ENCODE peak calls at places on chromosomes 6 and 20, in nine cellular contexts. One of them, this sample, is unnamed.

GRCh38 chr20:58459058-58459743 is 56.0 kb downstream of the APCDD1L start:
- DNase-seq in body of pancreas: no peak
- DNase-seq in heart left ventricle: no peak
- DNase-seq in prostate gland: no peak
- DNase-seq in mesendoderm: no peak
- DNase-seq in uterus: no peak
- DNase-seq in Peyer's patch: no peak
- DNase-seq in psoas muscle: no peak
- DNase-seq in cardiac muscle cell: no peak
- DNase-seq in this sample: no peak

GRCh38 chr6:115896538-115897129 is 164.1 kb downstream of the FRK start:
- DNase-seq in body of pancreas: no peak
- DNase-seq in heart left ventricle: no peak
- DNase-seq in prostate gland: no peak
- DNase-seq in mesendoderm: peak; percentile 29
- DNase-seq in uterus: no peak
- DNase-seq in Peyer's patch: no peak
- DNase-seq in psoas muscle: no peak
- DNase-seq in cardiac muscle cell: peak; percentile 49
- DNase-seq in this sample: peak; percentile 25

GRCh38 chr20:38635721-38636285 is 34.2 kb downstream of the ARHGAP40 start:
- DNase-seq in body of pancreas: no peak
- DNase-seq in heart left ventricle: no peak
- DNase-seq in prostate gland: no peak
- DNase-seq in mesendoderm: no peak
- DNase-seq in uterus: no peak
- DNase-seq in Peyer's patch: no peak
- DNase-seq in psoas muscle: no peak
- DNase-seq in cardiac muscle cell: no peak
- DNase-seq in this sample: no peak

GRCh38 chr6:146312606-146313005 is 231.0 kb upstream of the RAB32 start:
- DNase-seq in body of pancreas: no peak
- DNase-seq in heart left ventricle: no peak
- DNase-seq in prostate gland: no peak
- DNase-seq in mesendoderm: no peak
- DNase-seq in uterus: no peak
- DNase-seq in Peyer's patch: no peak
- DNase-seq in psoas muscle: no peak
- DNase-seq in cardiac muscle cell: no peak
- DNase-seq in this sample: no peak

GRCh38 chr6:56517155-56517745 is 125.4 kb downstream of the DST start:
- DNase-seq in body of pancreas: no peak
- DNase-seq in heart left ventricle: no peak
- DNase-seq in prostate gland: no peak
- DNase-seq in mesendoderm: no peak
- DNase-seq in uterus: no peak
- DNase-seq in Peyer's patch: no peak
- DNase-seq in psoas muscle: no peak
- DNase-seq in cardiac muscle cell: no peak
- DNase-seq in this sample: no peak

GRCh38 chr6:170522565-170523183 is 30.4 kb downstream of the PSMB1 start:
- DNase-seq in body of pancreas: no peak
- DNase-seq in heart left ventricle: no peak
- DNase-seq in prostate gland: no peak
- DNase-seq in mesendoderm: peak; percentile 51
- DNase-seq in uterus: no peak
- DNase-seq in Peyer's patch: no peak
- DNase-seq in psoas muscle: no peak
- DNase-seq in cardiac muscle cell: peak; percentile 54
- DNase-seq in this sample: no peak

GRCh38 chr20:32707691-32708581 is 34.2 kb upstream of the C20orf203 start:
- DNase-seq in body of pancreas: no peak
- DNase-seq in heart left ventricle: no peak
- DNase-seq in prostate gland: no peak
- DNase-seq in mesendoderm: no peak
- DNase-seq in uterus: no peak
- DNase-seq in Peyer's patch: no peak
- DNase-seq in psoas muscle: no peak
- DNase-seq in cardiac muscle cell: no peak
- DNase-seq in this sample: no peak

GRCh38 chr6:138403324-138403800 is 661 bp upstream of the HEBP2 start:
- DNase-seq in body of pancreas: peak; percentile 43
- DNase-seq in heart left ventricle: peak; percentile 53
- DNase-seq in prostate gland: no peak
- DNase-seq in mesendoderm: peak; percentile 53
- DNase-seq in uterus: peak; percentile 30
- DNase-seq in Peyer's patch: peak; percentile 71
- DNase-seq in psoas muscle: peak; percentile 74
- DNase-seq in cardiac muscle cell: peak; percentile 37
- DNase-seq in this sample: no peak

GRCh38 chr6:35034411-35035171 is 106.5 kb downstream of the TCP11 start:
- DNase-seq in body of pancreas: peak; percentile 75
- DNase-seq in heart left ventricle: peak; percentile 63
- DNase-seq in prostate gland: peak; percentile 41
- DNase-seq in mesendoderm: peak; percentile 49
- DNase-seq in uterus: peak; percentile 50
- DNase-seq in Peyer's patch: peak; percentile 80
- DNase-seq in psoas muscle: peak; percentile 70
- DNase-seq in cardiac muscle cell: no peak
- DNase-seq in this sample: no peak

GRCh38 chr6:80333342-80333741 is 226.9 kb downstream of the BCKDHB start:
- DNase-seq in body of pancreas: no peak
- DNase-seq in heart left ventricle: no peak
- DNase-seq in prostate gland: no peak
- DNase-seq in mesendoderm: no peak
- DNase-seq in uterus: no peak
- DNase-seq in Peyer's patch: no peak
- DNase-seq in psoas muscle: no peak
- DNase-seq in cardiac muscle cell: no peak
- DNase-seq in this sample: no peak

GRCh38 chr6:80335061-80335660 is 228.7 kb downstream of the BCKDHB start:
- DNase-seq in body of pancreas: no peak
- DNase-seq in heart left ventricle: no peak
- DNase-seq in prostate gland: no peak
- DNase-seq in mesendoderm: no peak
- DNase-seq in uterus: no peak
- DNase-seq in Peyer's patch: no peak
- DNase-seq in psoas muscle: no peak
- DNase-seq in cardiac muscle cell: no peak
- DNase-seq in this sample: no peak

GRCh38 chr6:80329496-80329895 is 223.0 kb downstream of the BCKDHB start:
- DNase-seq in body of pancreas: no peak
- DNase-seq in heart left ventricle: no peak
- DNase-seq in prostate gland: no peak
- DNase-seq in mesendoderm: no peak
- DNase-seq in uterus: no peak
- DNase-seq in Peyer's patch: no peak
- DNase-seq in psoas muscle: no peak
- DNase-seq in cardiac muscle cell: no peak
- DNase-seq in this sample: no peak

GRCh38 chr6:80331522-80331921 is 225.1 kb downstream of the BCKDHB start:
- DNase-seq in body of pancreas: no peak
- DNase-seq in heart left ventricle: no peak
- DNase-seq in prostate gland: no peak
- DNase-seq in mesendoderm: no peak
- DNase-seq in uterus: no peak
- DNase-seq in Peyer's patch: no peak
- DNase-seq in psoas muscle: no peak
- DNase-seq in cardiac muscle cell: no peak
- DNase-seq in this sample: no peak

DNA sequence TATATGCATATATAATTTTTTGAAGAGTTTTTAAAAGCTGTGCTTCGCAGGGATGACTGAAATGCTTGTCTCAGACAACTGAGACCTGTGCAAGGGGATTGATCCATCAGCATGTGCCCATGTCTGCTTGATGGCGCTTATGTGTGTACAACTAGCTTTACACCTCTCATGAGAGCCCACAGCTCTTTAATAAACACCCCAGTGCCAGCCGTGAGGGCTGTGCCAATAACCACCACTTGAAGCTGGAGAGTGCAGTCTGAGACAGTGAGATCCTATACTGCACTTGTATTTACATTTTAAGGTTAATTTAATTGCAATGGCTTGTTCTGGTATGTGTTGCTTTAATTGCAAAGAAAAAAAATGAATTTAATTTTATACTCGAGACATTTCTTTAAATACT is 225.5 kb downstream of the BCKDHB start:
- DNase-seq in body of pancreas: no peak
- DNase-seq in heart left ventricle: no peak
- DNase-seq in prostate gland: no peak
- DNase-seq in mesendoderm: no peak
- DNase-seq in uterus: no peak
- DNase-seq in Peyer's patch: no peak
- DNase-seq in psoas muscle: no peak
- DNase-seq in cardiac muscle cell: no peak
- DNase-seq in this sample: no peak
- H3K4me1 ChIP-seq in body of pancreas: no peaks in the 10 kb centered on the region
- H3K4me1 ChIP-seq in heart left ventricle: no peaks in the 10 kb centered on the region
- H3K4me1 ChIP-seq in prostate gland: no peaks in the 10 kb centered on the region
- H3K4me1 ChIP-seq in mesendoderm: peaks cover 2% of the 10 kb centered on the region
- H3K4me1 ChIP-seq in uterus: no peaks in the 10 kb centered on the region
- H3K4me1 ChIP-seq in Peyer's patch: no peaks in the 10 kb centered on the region
- H3K4me1 ChIP-seq in psoas muscle: peaks cover 23% of the 10 kb centered on the region
- H3K4me1 ChIP-seq in cardiac muscle cell: peaks cover 44% of the 10 kb centered on the region
- H3K4me1 ChIP-seq in this sample: no peaks in the 10 kb centered on the region

DNA sequence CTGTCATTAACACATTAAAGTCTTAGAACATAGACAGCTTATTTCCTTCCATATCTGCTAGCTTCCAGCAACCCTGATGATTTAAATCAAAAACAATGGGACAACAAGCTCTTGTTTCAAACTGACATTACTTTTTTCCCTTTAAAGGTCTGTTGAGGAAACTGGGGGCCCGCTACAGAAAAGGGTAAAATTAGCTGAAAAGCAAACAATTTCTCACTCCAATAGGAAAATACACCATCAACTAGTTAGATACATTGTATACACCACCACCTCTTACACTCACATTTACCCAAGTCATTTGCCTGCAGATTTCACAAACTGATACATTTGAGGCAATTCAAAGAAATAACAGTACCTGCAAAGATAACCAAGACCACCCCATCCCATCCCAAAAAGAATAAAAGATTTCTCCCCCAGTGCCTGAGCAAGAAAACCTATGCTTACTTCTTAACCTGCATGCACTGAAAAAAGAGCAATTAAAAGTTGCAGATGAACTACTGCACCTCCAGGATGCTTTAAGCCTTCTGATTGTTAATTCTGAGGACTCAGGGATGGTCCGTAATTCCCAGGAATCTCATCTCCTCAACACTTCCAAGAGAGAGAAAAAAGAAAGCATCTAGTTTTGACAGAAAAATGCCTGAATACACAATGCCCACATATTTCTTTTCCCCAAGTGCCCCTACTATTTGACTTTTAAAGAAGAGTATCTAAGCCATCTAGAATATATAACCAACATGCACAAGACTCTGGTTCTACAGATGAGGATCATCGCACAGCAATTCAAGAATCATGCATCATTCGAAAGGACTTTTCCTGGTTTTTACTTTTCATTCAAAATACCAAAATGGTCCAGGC is 5.6 kb downstream of the ZMYND8 start:
- DNase-seq in body of pancreas: no peak
- DNase-seq in heart left ventricle: no peak
- DNase-seq in prostate gland: no peak
- DNase-seq in mesendoderm: no peak
- DNase-seq in uterus: no peak
- DNase-seq in Peyer's patch: no peak
- DNase-seq in psoas muscle: no peak
- DNase-seq in cardiac muscle cell: no peak
- DNase-seq in this sample: no peak
- H3K4me1 ChIP-seq in body of pancreas: peaks cover 88% of the 10 kb centered on the region
- H3K4me1 ChIP-seq in heart left ventricle: peaks cover 10% of the 10 kb centered on the region
- H3K4me1 ChIP-seq in prostate gland: peaks cover 35% of the 10 kb centered on the region
- H3K4me1 ChIP-seq in mesendoderm: peaks cover 59% of the 10 kb centered on the region
- H3K4me1 ChIP-seq in uterus: peaks cover 20% of the 10 kb centered on the region
- H3K4me1 ChIP-seq in Peyer's patch: no peaks in the 10 kb centered on the region
- H3K4me1 ChIP-seq in psoas muscle: peaks cover 82% of the 10 kb centered on the region
- H3K4me1 ChIP-seq in cardiac muscle cell: peaks cover 88% of the 10 kb centered on the region
- H3K4me1 ChIP-seq in this sample: peaks cover 75% of the 10 kb centered on the region

DNA sequence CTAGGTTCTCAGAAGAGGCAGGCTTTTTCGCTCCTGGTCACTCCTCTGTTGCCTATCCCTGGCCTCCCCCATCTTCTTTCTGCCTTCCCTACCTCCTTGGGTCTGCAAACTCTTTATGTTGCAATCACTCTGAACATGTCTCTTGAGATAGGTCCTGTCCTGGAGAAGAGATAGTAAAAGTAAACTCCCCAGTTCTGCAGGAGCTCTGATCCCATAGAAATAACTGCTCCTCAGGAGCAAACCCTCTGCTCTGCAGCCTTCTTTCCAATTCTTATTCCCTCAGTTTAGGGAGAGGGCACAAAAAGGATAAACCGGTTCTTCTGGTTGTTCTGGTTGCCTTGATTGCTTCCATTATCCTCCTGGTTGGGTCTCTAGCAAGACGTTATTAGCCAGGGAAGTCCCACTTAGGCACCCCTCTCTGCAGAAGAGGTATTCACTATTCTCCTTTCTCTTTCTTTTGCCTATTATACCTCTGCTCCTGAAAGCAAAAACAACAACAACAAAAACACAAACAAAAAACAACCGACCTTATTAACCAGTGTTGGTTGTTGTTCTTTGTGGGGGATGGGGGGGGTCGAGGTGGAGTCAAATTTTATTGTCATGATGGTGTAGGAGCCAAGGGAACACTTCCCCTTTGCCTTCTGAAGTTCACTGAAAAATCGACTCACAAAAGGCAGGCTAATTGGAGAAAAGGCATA is 973 bp downstream of the TRIM38 start:
- DNase-seq in body of pancreas: no peak
- DNase-seq in heart left ventricle: no peak
- DNase-seq in prostate gland: peak; percentile 33
- DNase-seq in mesendoderm: peak; percentile 87
- DNase-seq in uterus: no peak
- DNase-seq in Peyer's patch: no peak
- DNase-seq in psoas muscle: no peak
- DNase-seq in cardiac muscle cell: no peak
- DNase-seq in this sample: no peak
- H3K4me1 ChIP-seq in body of pancreas: peaks cover 30% of the 10 kb centered on the region
- H3K4me1 ChIP-seq in heart left ventricle: peaks cover 5% of the 10 kb centered on the region
- H3K4me1 ChIP-seq in prostate gland: no peaks in the 10 kb centered on the region
- H3K4me1 ChIP-seq in mesendoderm: peaks cover 7% of the 10 kb centered on the region
- H3K4me1 ChIP-seq in uterus: peaks cover 8% of the 10 kb centered on the region
- H3K4me1 ChIP-seq in Peyer's patch: no peaks in the 10 kb centered on the region
- H3K4me1 ChIP-seq in psoas muscle: peaks cover 19% of the 10 kb centered on the region
- H3K4me1 ChIP-seq in cardiac muscle cell: peaks cover 5% of the 10 kb centered on the region
- H3K4me1 ChIP-seq in this sample: peaks cover 35% of the 10 kb centered on the region

DNA sequence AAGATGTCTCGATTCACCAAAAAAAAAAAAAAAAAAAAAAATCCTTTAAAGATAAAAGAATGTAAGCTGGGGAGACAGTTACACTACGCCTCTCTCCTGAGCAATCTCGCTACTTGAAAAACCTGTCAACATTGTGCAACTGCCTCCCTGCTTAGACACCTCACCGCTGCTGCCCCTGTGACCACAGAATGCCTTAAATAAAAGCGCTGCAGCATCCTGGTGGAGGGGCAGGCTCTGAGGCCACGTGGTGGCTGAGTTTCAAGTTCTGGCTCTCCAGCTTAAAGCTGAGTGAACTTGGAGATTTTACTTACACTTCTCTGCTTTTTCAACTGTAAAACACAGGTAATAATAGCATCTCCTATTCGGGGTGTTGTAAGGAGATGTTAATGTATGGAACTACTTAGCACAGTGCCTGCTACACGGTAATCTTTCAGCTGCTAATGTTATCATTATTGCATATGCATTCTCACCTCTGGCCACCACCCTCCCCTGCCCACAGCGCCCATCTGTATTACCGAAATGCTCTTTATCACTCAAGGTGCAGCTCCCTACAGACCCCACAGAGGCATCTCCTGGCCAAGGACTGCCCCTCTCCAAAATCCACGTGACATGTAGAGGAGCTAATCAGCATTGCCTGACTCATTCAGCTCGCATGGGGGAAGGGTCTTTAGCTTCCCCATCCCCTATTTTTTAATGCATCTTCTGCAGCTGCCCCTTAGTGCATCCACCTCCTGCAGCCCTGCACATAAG is 42.0 kb downstream of the SLC22A23 start:
- DNase-seq in body of pancreas: no peak
- DNase-seq in heart left ventricle: no peak
- DNase-seq in prostate gland: no peak
- DNase-seq in mesendoderm: peak; percentile 79
- DNase-seq in uterus: no peak
- DNase-seq in Peyer's patch: no peak
- DNase-seq in psoas muscle: no peak
- DNase-seq in cardiac muscle cell: peak; percentile 86
- DNase-seq in this sample: no peak
- H3K4me1 ChIP-seq in body of pancreas: peaks cover 50% of the 10 kb centered on the region
- H3K4me1 ChIP-seq in heart left ventricle: no peaks in the 10 kb centered on the region
- H3K4me1 ChIP-seq in prostate gland: no peaks in the 10 kb centered on the region
- H3K4me1 ChIP-seq in mesendoderm: peaks cover 9% of the 10 kb centered on the region
- H3K4me1 ChIP-seq in uterus: no peaks in the 10 kb centered on the region
- H3K4me1 ChIP-seq in Peyer's patch: peaks cover 4% of the 10 kb centered on the region
- H3K4me1 ChIP-seq in psoas muscle: peaks cover 26% of the 10 kb centered on the region
- H3K4me1 ChIP-seq in cardiac muscle cell: peaks cover 42% of the 10 kb centered on the region
- H3K4me1 ChIP-seq in this sample: no peaks in the 10 kb centered on the region

This sample was measured in tibial nerve.